ENCODE peak calls at places on chromosome 10, in five cellular contexts. L is cardiac muscle cell, O is fibroblast of the aortic adventitia, Y is foreskin fibroblast, T is left ventricle myocardium inferior. N is an unnamed sample.

GRCh38 chr10:71747808-71748523 is 25.4 kb downstream of the VSIR start:
- DNase-seq in L (no peak), O (no peak), Y (no peak), T (peak; percentile 47), N (no peak)

GRCh38 chr10:34343764-34344163 is 471.3 kb downstream of the PARD3 start:
- DNase-seq in L (peak; percentile 24), O (peak; percentile 51), Y (peak; percentile 35), T (no peak), N (no peak)

GRCh38 chr10:48589266-48589665 is 15.6 kb downstream of the ARHGAP22 start:
- DNase-seq in L (peak; percentile 80), O (peak; percentile 94), Y (peak; percentile 97), T (no peak), N (no peak)

GRCh38 chr10:95295031-95295755 is 4.4 kb upstream of the PDLIM1 start:
- DNase-seq in L (peak; percentile 73), O (peak; percentile 35), Y (peak; percentile 67), T (peak; percentile 36), N (peak; percentile 27)

GRCh38 chr10:62384057-62384446 is 9.9 kb downstream of the ZNF365 start:
- DNase-seq in L (peak; percentile 38), O (peak; percentile 76), Y (peak; percentile 73), T (no peak), N (no peak)

GRCh38 chr10:33535866-33536265 is 201.4 kb upstream of the NRP1 start:
- DNase-seq in L (no peak), O (no peak), Y (peak; percentile 18), T (no peak), N (no peak)

GRCh38 chr10:47425813-47426419 is 41.8 kb upstream of the ZNF488 start:
- DNase-seq in L (no peak), O (no peak), Y (no peak), T (no peak), N (no peak)

GRCh38 chr10:124599588-124600050 is 138.0 kb downstream of the LHPP start:
- DNase-seq in L (no peak), O (no peak), Y (no peak), T (no peak), N (no peak)

GRCh38 chr10:30430544-30431298 is 3.3 kb upstream of the MAP3K8 start:
- DNase-seq in L (peak; percentile 50), O (no peak), Y (no peak), T (no peak), N (no peak)

GRCh38 chr10:84333864-84334451 is 5.6 kb downstream of the CCSER2 start:
- DNase-seq in L (peak; percentile 14), O (peak; percentile 17), Y (peak; percentile 34), T (no peak), N (no peak)

GRCh38 chr10:94212876-94213595 is 149.7 kb downstream of the NOC3L start:
- DNase-seq in L (peak; percentile 44), O (peak; percentile 59), Y (peak; percentile 19), T (no peak), N (peak; percentile 19)

GRCh38 chr10:36465604-36466379 is 659.6 kb upstream of the ANKRD30A start:
- DNase-seq in L (no peak), O (no peak), Y (no peak), T (no peak), N (no peak)

GRCh38 chr10:12484945-12485805 is 135.8 kb downstream of the CAMK1D start:
- DNase-seq in L (peak; percentile 17), O (no peak), Y (peak; percentile 20), T (peak; percentile 32), N (no peak)

GRCh38 chr10:5598085-5598690 is 68.2 kb downstream of the ASB13 start:
- DNase-seq in L (no peak), O (no peak), Y (no peak), T (no peak), N (no peak)

GRCh38 chr10:71975087-71975890 is 11.1 kb downstream of the CHST3 start:
- DNase-seq in L (peak; percentile 24), O (no peak), Y (no peak), T (peak; percentile 69), N (no peak)

GRCh38 chr10:26437637-26438461 is at the start of gene APBB1IP:
- DNase-seq in L (peak; percentile 69), O (peak; percentile 62), Y (peak; percentile 4), T (peak; percentile 81), N (no peak)

GRCh38 chr10:12430406-12430982 is 81.1 kb downstream of the CAMK1D start:
- DNase-seq in L (no peak), O (no peak), Y (no peak), T (no peak), N (no peak)

GRCh38 chr10:14801693-14802092 is 27.0 kb upstream of the FAM107B start:
- DNase-seq in L (peak; percentile 20), O (no peak), Y (peak; percentile 22), T (no peak), N (peak; percentile 26)

GRCh38 chr10:116710021-116710420 is 32.3 kb downstream of the HSPA12A start:
- DNase-seq in L (no peak), O (no peak), Y (no peak), T (no peak), N (no peak)

GRCh38 chr10:118374404-118374803 is 32.3 kb upstream of the FAM204A start:
- DNase-seq in L (no peak), O (no peak), Y (peak; percentile 9), T (no peak), N (no peak)

GRCh38 chr10:110822708-110823291 is 48.9 kb upstream of the PDCD4 start:
- DNase-seq in L (no peak), O (no peak), Y (no peak), T (no peak), N (no peak)

GRCh38 chr10:79266543-79267312 is 80.5 kb upstream of the PPIF start:
- DNase-seq in L (peak; percentile 87), O (peak; percentile 91), Y (peak; percentile 96), T (peak; percentile 70), N (no peak)

GRCh38 chr10:84706875-84707274 is 378.5 kb downstream of the CCSER2 start:
- DNase-seq in L (no peak), O (no peak), Y (no peak), T (no peak), N (no peak)

GRCh38 chr10:85105614-85106013 is 777.2 kb downstream of the CCSER2 start:
- DNase-seq in L (no peak), O (no peak), Y (no peak), T (no peak), N (no peak)

GRCh38 chr10:73762915-73763314 is 18.7 kb downstream of the SEC24C start:
- DNase-seq in L (no peak), O (no peak), Y (no peak), T (no peak), N (no peak)

GRCh38 chr10:78260675-78261074 is 227.0 kb downstream of the RPS24 start:
- DNase-seq in L (no peak), O (no peak), Y (no peak), T (no peak), N (no peak)

GRCh38 chr10:91525939-91526712 is 106.7 kb downstream of the PPP1R3C start:
- DNase-seq in L (peak; percentile 21), O (no peak), Y (no peak), T (no peak), N (no peak)

GRCh38 chr10:117464176-117464575 is 78.4 kb upstream of the EMX2 start:
- DNase-seq in L (peak; percentile 82), O (peak; percentile 45), Y (no peak), T (no peak), N (no peak)

GRCh38 chr10:129972145-129972965 is 8.3 kb upstream of the EBF3 start:
- DNase-seq in L (no peak), O (peak; percentile 35), Y (peak; percentile 57), T (no peak), N (no peak)
- H3K4me3 ChIP-seq in L (peak overlapping the region; percentile 19), O (peak overlapping the region; percentile 6), Y (peak overlapping the region; percentile 45), T (peak overlapping the region; percentile 69), N (no peak overlapping the region)

DNA sequence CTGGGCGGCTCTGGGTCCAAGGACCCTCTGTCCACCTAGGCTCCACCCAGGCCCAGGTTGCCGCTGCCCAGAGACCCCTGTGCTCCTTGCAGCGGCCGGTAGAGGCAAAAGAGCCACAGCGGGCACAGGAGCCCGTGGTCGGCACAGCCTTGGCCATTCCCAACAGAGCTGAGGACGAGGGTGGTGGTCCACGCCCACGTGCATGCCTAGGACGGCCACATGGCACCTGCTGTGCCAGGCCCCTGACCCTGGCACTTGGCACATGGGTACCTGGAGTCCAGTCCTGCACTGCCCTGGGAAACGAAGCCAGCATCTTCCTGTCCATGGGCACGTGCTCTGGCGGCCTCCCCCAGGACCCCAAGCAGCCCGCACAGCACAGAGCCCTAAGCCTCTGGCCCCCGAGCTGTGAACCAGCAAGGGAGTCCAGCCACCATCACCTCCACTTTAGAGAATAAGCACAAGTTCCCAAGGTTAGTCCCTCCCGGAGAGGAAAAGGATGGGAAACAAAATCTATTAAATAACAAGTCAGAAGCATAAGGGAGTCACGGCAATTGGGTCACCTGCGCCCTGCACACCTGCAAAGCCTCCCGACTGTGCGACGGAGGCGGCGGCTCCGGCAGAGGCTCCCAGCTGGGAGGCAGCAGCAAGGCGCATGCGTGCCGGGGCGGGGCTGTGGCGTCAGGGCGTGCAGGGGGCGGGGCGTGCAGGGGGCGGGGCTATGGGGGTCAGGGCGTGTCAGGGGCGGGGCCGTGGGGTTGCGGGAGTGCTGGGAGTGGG is 59.1 kb downstream of the STK32C start:
- DNase-seq in L (peak; percentile 33), O (peak; percentile 4), Y (peak; percentile 29), T (no peak), N (no peak)
- H3K4me3 ChIP-seq in L (peak overlapping the region; percentile 25), O (peak overlapping the region; percentile 48), Y (peak overlapping the region; percentile 62), T (no peak overlapping the region), N (no peak overlapping the region)

GRCh38 chr10:59229451-59229850 is 53.0 kb downstream of the PHYHIPL start:
- DNase-seq in L (no peak), O (no peak), Y (peak; percentile 18), T (no peak), N (no peak)

GRCh38 chr10:59234814-59235429 is 58.5 kb downstream of the PHYHIPL start:
- DNase-seq in L (peak; percentile 64), O (peak; percentile 72), Y (peak; percentile 65), T (no peak), N (no peak)

GRCh38 chr10:59237775-59238174 is 61.3 kb downstream of the PHYHIPL start:
- DNase-seq in L (no peak), O (no peak), Y (no peak), T (no peak), N (no peak)

GRCh38 chr10:59236064-59236697 is 59.7 kb downstream of the PHYHIPL start:
- DNase-seq in L (no peak), O (no peak), Y (no peak), T (no peak), N (no peak)

GRCh38 chr10:59234194-59234593 is 57.8 kb downstream of the PHYHIPL start:
- DNase-seq in L (no peak), O (no peak), Y (peak; percentile 64), T (no peak), N (no peak)
- H3K4me3 ChIP-seq in L (no peak overlapping the region), O (no peak overlapping the region), Y (no peak overlapping the region), T (no peak overlapping the region), N (no peak overlapping the region)

DNA sequence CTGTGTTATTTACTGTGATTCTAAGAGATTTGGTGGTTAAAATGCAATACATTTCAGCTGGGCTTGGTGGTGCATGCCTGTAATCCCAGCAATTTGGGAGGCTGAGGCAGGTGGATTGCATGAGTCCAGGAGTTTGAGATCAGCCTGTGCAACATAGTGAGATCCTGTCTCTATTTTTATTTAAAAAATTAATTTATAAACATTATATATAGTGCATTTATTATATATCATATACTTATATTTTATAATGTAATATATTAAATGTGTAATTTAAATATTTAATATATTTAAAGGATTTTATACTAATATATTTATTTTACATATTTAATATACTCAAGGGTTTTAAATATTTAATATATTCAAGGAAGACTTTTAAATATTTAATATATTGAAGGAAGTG is 402.8 kb upstream of the PCDH15 start:
- DNase-seq in L (no peak), O (no peak), Y (no peak), T (no peak), N (no peak)
- H3K4me3 ChIP-seq in L (no peak overlapping the region), O (no peak overlapping the region), Y (no peak overlapping the region), T (no peak overlapping the region), N (no peak overlapping the region)